ENCODE peak calls at places on chromosome 2, in six cellular contexts. V is uterus, X is transverse colon, K is nephron progenitor cell, Z is A549, F is endodermal cell. Y is an unnamed sample.

GRCh38 chr2:62423883-62424458 is 82.0 kb downstream of the TMEM17 start:
- DNase-seq in X (no peak), K (no peak), Z (no peak), V (no peak), F (no peak), Y (peak; percentile 73)

GRCh38 chr2:190380962-190381412 is 27.2 kb upstream of the MFSD6 start:
- DNase-seq in X (no peak), Z (no peak), V (no peak), F (no peak), K (no peak), Y (no peak)

GRCh38 chr2:23574919-23575654 is 190.1 kb downstream of the KLHL29 start:
- DNase-seq in K (peak; percentile 69), Z (no peak), X (no peak), V (no peak), F (peak; percentile 79), Y (no peak)

GRCh38 chr2:215332876-215333600 is 21.2 kb downstream of the ATIC start:
- DNase-seq in Z (no peak), V (no peak), K (no peak), X (peak; percentile 29), F (no peak), Y (no peak)

GRCh38 chr2:15852811-15853210 is 87.5 kb upstream of the MYCN start:
- DNase-seq in Z (no peak), F (no peak), V (no peak), K (no peak), X (no peak), Y (no peak)

GRCh38 chr2:74212702-74213410 is 14.4 kb downstream of the MTHFD2 start:
- DNase-seq in K (no peak), Z (no peak), F (peak; percentile 22), X (no peak), V (no peak), Y (no peak)

GRCh38 chr2:165563468-165564225 is 94.1 kb downstream of the CSRNP3 start:
- DNase-seq in F (no peak), K (no peak), V (no peak), X (no peak), Z (no peak), Y (no peak)

GRCh38 chr2:182240862-182241371 is 185.9 kb downstream of the PDE1A start:
- DNase-seq in F (peak; percentile 73), X (peak; percentile 60), K (peak; percentile 25), V (peak; percentile 22), Z (peak; percentile 5), Y (no peak)

GRCh38 chr2:118705032-118705431 is 142.4 kb downstream of the EN1 start:
- DNase-seq in V (no peak), X (no peak), Z (no peak), F (no peak), K (no peak), Y (no peak)

GRCh38 chr2:202442882-202443281 is 66.8 kb downstream of the BMPR2 start:
- DNase-seq in K (no peak), V (no peak), Z (no peak), F (no peak), X (no peak), Y (no peak)

GRCh38 chr2:8536686-8537571 is 144.9 kb upstream of the ID2 start:
- DNase-seq in Z (no peak), X (no peak), F (no peak), V (peak; percentile 14), K (no peak), Y (peak; percentile 79)

GRCh38 chr2:204730588-204730987 is 185.3 kb downstream of the PARD3B start:
- DNase-seq in Z (no peak), X (no peak), V (no peak), F (no peak), K (no peak), Y (no peak)

GRCh38 chr2:120851116-120851773 is 115.6 kb downstream of the GLI2 start:
- DNase-seq in X (no peak), V (no peak), K (no peak), Z (no peak), F (no peak), Y (no peak)

GRCh38 chr2:156366747-156367146 is 34.2 kb upstream of the NR4A2 start:
- DNase-seq in X (no peak), V (no peak), Z (no peak), K (no peak), F (no peak), Y (no peak)

GRCh38 chr2:96602330-96602823 is 35.7 kb downstream of the KANSL3 start:
- DNase-seq in K (no peak), F (peak; percentile 51), V (no peak), X (peak; percentile 53), Z (no peak), Y (peak; percentile 31)

GRCh38 chr2:28539095-28539494 is 43.2 kb downstream of the PLB1 start:
- DNase-seq in Z (no peak), V (peak; percentile 42), K (no peak), F (no peak), X (peak; percentile 48), Y (no peak)

GRCh38 chr2:188122983-188123382 is 168.7 kb upstream of the GULP1 start:
- DNase-seq in F (no peak), K (no peak), X (no peak), Z (no peak), V (no peak), Y (no peak)

GRCh38 chr2:239265681-239266435 is 135.0 kb downstream of the HDAC4 start:
- DNase-seq in V (no peak), X (no peak), Z (no peak), F (no peak), K (no peak), Y (peak; percentile 40)

GRCh38 chr2:73021371-73022010 is 50.0 kb downstream of the SFXN5 start:
- DNase-seq in X (no peak), V (no peak), K (peak; percentile 43), F (no peak), Z (no peak), Y (no peak)

GRCh38 chr2:237818066-237818473 is 19.5 kb downstream of the RBM44 start:
- DNase-seq in F (no peak), X (no peak), V (no peak), Z (no peak), K (no peak), Y (no peak)

GRCh38 chr2:79368116-79368630 is 144.7 kb upstream of the CTNNA2 start:
- DNase-seq in V (no peak), F (no peak), K (no peak), Z (no peak), X (no peak), Y (no peak)

GRCh38 chr2:233338046-233338445 is 16.2 kb upstream of the DGKD start:
- DNase-seq in X (no peak), F (no peak), V (no peak), K (no peak), Z (no peak), Y (no peak)

GRCh38 chr2:24435391-24436316 is 55.4 kb upstream of the NCOA1 start:
- DNase-seq in V (peak; percentile 83), X (peak; percentile 53), K (no peak), Z (no peak), F (no peak), Y (peak; percentile 52)

GRCh38 chr2:112047537-112048235 is 7.4 kb upstream of the TMEM87B start:
- DNase-seq in V (no peak), K (no peak), Z (no peak), F (peak; percentile 93), X (no peak), Y (no peak)

GRCh38 chr2:20382965-20383800 is 32.5 kb upstream of the PUM2 start:
- DNase-seq in X (no peak), Z (no peak), V (no peak), F (no peak), K (no peak), Y (no peak)

GRCh38 chr2:168064011-168064998 is 183.1 kb downstream of the STK39 start:
- DNase-seq in Z (no peak), K (no peak), V (no peak), X (no peak), F (no peak), Y (no peak)

GRCh38 chr2:234310166-234310565 is 186.7 kb downstream of the ARL4C start:
- DNase-seq in F (no peak), Z (no peak), K (no peak), V (no peak), X (no peak), Y (no peak)

GRCh38 chr2:223674998-223675609 is 72.9 kb upstream of the SCG2 start:
- DNase-seq in V (no peak), K (no peak), Z (peak; percentile 48), F (no peak), X (no peak), Y (no peak)

GRCh38 chr2:239225921-239226561 is 174.8 kb downstream of the HDAC4 start:
- DNase-seq in F (no peak), Z (no peak), V (no peak), X (no peak), K (no peak), Y (no peak)

GRCh38 chr2:119809329-119810038 is 49.8 kb downstream of the PTPN4 start:
- DNase-seq in Z (no peak), K (no peak), V (peak; percentile 32), X (no peak), F (no peak), Y (no peak)

GRCh38 chr2:215391531-215391930 is 44.3 kb downstream of the FN1 start:
- DNase-seq in V (no peak), X (no peak), Z (no peak), F (no peak), K (no peak), Y (no peak)

GRCh38 chr2:10452334-10452733 is 4.2 kb upstream of the ODC1 start:
- DNase-seq in Z (peak; percentile 93), X (peak; percentile 82), K (no peak), F (no peak), V (no peak), Y (peak; percentile 40)

GRCh38 chr2:69785358-69785757 is 43.4 kb downstream of the ANXA4 start:
- DNase-seq in F (no peak), V (no peak), Z (no peak), K (no peak), X (no peak), Y (no peak)

GRCh38 chr2:24359701-24360049 is 661 bp downstream of the ITSN2 start:
- DNase-seq in K (no peak), Z (no peak), F (no peak), V (peak; percentile 38), X (peak; percentile 72), Y (peak; percentile 78)

GRCh38 chr2:118312963-118313756 is 224.9 kb downstream of the INSIG2 start:
- DNase-seq in X (no peak), F (peak; percentile 85), V (no peak), Z (no peak), K (peak; percentile 29), Y (no peak)